ENCODE peak calls at places on chromosomes 5 and 9, in six cellular contexts. C, M, Q, N, E and I are unnamed samples.

GRCh38 chr9:135508211-135508820 is 7.8 kb downstream of the MRPS2 start:
- DNase-seq in Q (no peak), N (no peak), C (no peak), E (no peak), M (no peak), I (peak; percentile 21)

GRCh38 chr5:18032744-18033143 is 398.5 kb downstream of the TAF11L14 start:
- DNase-seq in N (no peak), E (no peak), Q (no peak), M (no peak), C (no peak), I (no peak)

GRCh38 chr9:112841261-112841660 is 49.4 kb downstream of the SLC46A2 start:
- DNase-seq in Q (no peak), M (no peak), N (no peak), C (no peak), E (no peak), I (no peak)

GRCh38 chr5:133926960-133927615 is 41.3 kb downstream of the C5orf15 start:
- DNase-seq in E (peak; percentile 61), M (no peak), Q (no peak), C (no peak), N (peak; percentile 5), I (no peak)

GRCh38 chr5:37054391-37054790 is 177.8 kb downstream of the NIPBL start:
- DNase-seq in Q (peak; percentile 12), N (no peak), M (no peak), C (no peak), E (no peak), I (no peak)

GRCh38 chr9:122031157-122031556 is 62.0 kb downstream of the TTLL11 start:
- DNase-seq in E (no peak), Q (no peak), M (no peak), N (no peak), C (no peak), I (no peak)

GRCh38 chr5:102089883-102090282 is 206.2 kb downstream of the SLCO4C1 start:
- DNase-seq in C (no peak), N (no peak), M (no peak), E (no peak), Q (peak; percentile 29), I (no peak)

GRCh38 chr9:101486693-101487442 is 46.8 kb upstream of the RNF20 start:
- DNase-seq in E (peak; percentile 70), M (peak; percentile 65), C (peak; percentile 39), Q (peak; percentile 93), N (peak; percentile 36), I (peak; percentile 79)

GRCh38 chr9:123569343-123569694 is 213.3 kb downstream of the CRB2 start:
- DNase-seq in C (no peak), Q (no peak), N (peak; percentile 26), M (no peak), E (no peak), I (no peak)

GRCh38 chr5:133285583-133286021 is 233.8 kb downstream of the HSPA4 start:
- DNase-seq in M (peak; percentile 55), C (peak; percentile 87), Q (no peak), N (peak; percentile 69), E (peak; percentile 41), I (no peak)

GRCh38 chr5:15683332-15683731 is 183.4 kb downstream of the FBXL7 start:
- DNase-seq in M (peak; percentile 44), N (no peak), Q (peak; percentile 85), E (no peak), C (no peak), I (no peak)

GRCh38 chr5:164998142-164998541 is 1492.7 kb downstream of the MAT2B start:
- DNase-seq in C (no peak), N (no peak), E (no peak), Q (no peak), M (no peak), I (no peak)
- H3K4me3 ChIP-seq in C (no peak overlapping the region), N (no peak overlapping the region), E (no peak overlapping the region), Q (no peak overlapping the region), M (no peak overlapping the region), I (no peak overlapping the region)

DNA sequence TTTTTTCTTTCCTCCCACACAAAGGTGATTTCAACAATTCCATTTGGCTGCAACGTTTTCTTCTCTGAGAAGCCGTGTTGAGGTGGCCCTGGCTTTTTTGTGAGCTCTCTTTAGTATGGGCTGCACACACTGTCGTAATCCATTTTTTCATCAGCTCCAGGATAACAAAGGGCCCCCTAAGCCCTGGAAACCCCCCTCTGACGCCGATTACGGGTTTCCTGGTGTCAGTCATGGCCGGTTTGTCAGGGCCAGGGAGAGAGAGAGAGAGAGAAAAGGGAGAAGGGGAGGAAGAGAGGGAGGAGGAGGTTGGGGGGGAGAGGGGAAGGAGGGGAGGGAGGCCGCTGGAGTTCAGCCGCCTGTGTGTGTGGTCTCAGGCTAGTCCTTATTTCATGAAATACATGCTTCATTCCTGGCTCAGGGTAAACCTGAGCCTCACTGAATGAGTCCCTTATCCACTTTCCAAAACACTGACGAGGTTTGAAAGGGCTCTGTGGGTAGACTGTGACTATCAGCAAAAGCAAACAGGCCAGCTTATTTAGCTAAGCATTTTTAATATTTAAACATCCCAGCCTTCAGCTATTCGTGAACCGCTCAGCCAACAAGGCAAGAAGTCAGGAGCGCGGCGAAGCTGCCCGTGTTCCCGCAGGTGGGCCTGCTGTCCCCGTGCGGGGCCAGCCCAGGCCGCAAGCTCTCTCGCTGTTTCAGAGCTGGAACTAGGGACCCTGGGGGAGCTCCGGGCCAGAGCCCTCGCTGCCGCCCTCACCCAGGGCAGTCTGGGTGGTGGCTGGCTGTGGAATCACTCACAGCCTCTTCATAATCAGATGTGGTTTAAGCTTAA is 172.8 kb downstream of the ERCC6L2 start:
- DNase-seq in M (no peak), N (no peak), E (peak; percentile 80), Q (peak; percentile 57), C (no peak), I (peak; percentile 93)
- H3K4me3 ChIP-seq in M (no peak overlapping the region), N (no peak overlapping the region), E (no peak overlapping the region), Q (no peak overlapping the region), C (peak overlapping the region; percentile 42), I (no peak overlapping the region)

GRCh38 chr5:1108008-1108864 is 3.6 kb downstream of the SLC12A7 start:
- DNase-seq in C (no peak), N (no peak), E (no peak), Q (no peak), M (no peak), I (no peak)
- H3K4me3 ChIP-seq in C (no peak overlapping the region), N (no peak overlapping the region), E (no peak overlapping the region), Q (no peak overlapping the region), M (no peak overlapping the region), I (no peak overlapping the region)

GRCh38 chr9:129435996-129436676 is 184.8 kb downstream of the C9orf50 start:
- DNase-seq in N (no peak), Q (no peak), M (no peak), E (no peak), C (no peak), I (no peak)
- H3K4me3 ChIP-seq in N (no peak overlapping the region), Q (peak overlapping the region; percentile 68), M (no peak overlapping the region), E (no peak overlapping the region), C (no peak overlapping the region), I (no peak overlapping the region)